ENCODE peak calls at places on chromosomes 12 and 14, in six cellular contexts. J, G, N, I, T and F are unnamed samples. For H3K4me1, the result is how much of the 10 kb centered on the place peaks cover.

GRCh38 chr12:85627584-85627983 is 208.6 kb downstream of the RASSF9 start:
- DNase-seq in I (no peak), G (no peak), N (no peak), T (no peak), J (no peak), F (no peak)

GRCh38 chr12:97500537-97500936 is 37.9 kb downstream of the RMST start:
- DNase-seq in I (no peak), N (no peak), G (no peak), J (no peak), T (no peak), F (no peak)

GRCh38 chr12:38327356-38327755 is 10.8 kb downstream of the ALG10B start:
- DNase-seq in T (no peak), J (no peak), G (no peak), I (no peak), N (no peak), F (no peak)

GRCh38 chr14:58744951-58745350 is 107.2 kb downstream of the DACT1 start:
- DNase-seq in T (no peak), I (no peak), N (no peak), G (no peak), J (no peak), F (no peak)

GRCh38 chr12:5085896-5086295 is 42.2 kb downstream of the KCNA5 start:
- DNase-seq in J (no peak), G (no peak), T (no peak), N (no peak), I (no peak), F (no peak)

GRCh38 chr12:70283232-70283631 is 40.0 kb downstream of the CNOT2 start:
- DNase-seq in J (no peak), N (no peak), T (no peak), G (no peak), I (no peak), F (no peak)

GRCh38 chr14:73463411-73463810 is 5.1 kb upstream of the NUMB start:
- DNase-seq in I (no peak), T (peak), J (no peak), G (peak), N (no peak), F (no peak)

GRCh38 chr12:12724421-12725085 is 7.4 kb downstream of the CDKN1B start:
- DNase-seq in G (no peak), N (no peak), I (no peak), T (no peak), J (no peak), F (no peak)

GRCh38 chr12:3116106-3116898 is 39.1 kb downstream of the TSPAN9 start:
- DNase-seq in T (no peak), G (no peak), N (no peak), J (no peak), I (no peak), F (no peak)

GRCh38 chr12:1429980-1430379 is 164.4 kb downstream of the FBXL14 start:
- DNase-seq in J (no peak), T (no peak), G (no peak), N (no peak), I (no peak), F (no peak)

GRCh38 chr14:68541128-68541896 is 251.6 kb downstream of the ZFP36L1 start:
- DNase-seq in T (no peak), N (peak), I (no peak), G (no peak), J (peak), F (no peak)
- H3K4me1 ChIP-seq in T (under half), N (under half), I (under half), G (under half), J (under half), F (under half)

GRCh38 chr12:103973909-103974308 is 8.2 kb downstream of the TDG start:
- DNase-seq in J (no peak), I (no peak), G (no peak), N (no peak), T (no peak), F (no peak)
- H3K4me3 ChIP-seq in J (no peak), I (no peak), G (no peak), N (no peak), T (no peak), F (no peak)

DNA sequence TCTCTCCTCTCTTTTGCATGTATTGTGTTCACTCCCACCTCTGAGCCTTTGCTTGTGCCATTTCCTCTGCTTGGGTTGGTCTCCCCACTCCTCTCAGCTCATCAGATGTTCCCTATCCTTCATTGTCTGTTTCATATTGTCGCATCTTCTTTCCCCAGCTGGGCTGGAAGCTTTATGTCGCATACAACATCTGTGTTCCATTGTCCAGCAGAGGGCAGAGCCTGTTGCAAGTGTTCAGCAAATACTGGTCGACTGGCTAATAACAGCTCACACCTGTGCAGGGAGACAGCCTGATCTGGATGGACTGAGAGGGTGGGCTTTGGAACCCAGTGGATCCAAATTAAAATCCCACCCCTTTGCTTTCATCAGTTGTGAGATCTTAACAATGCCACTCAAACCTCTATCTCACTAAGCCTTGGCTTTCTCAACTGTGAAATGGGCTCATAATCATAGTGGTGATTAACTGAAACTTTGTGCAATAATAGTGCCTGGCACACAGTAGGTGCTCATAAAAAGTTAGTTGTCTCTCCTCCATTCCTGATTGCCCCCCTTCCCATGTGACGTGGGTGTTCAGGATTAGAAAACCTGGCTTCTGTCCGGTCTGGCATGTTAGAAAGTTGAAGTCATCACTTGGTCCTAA is 75.8 kb downstream of the RIN3 start:
- DNase-seq in I (no peak), N (no peak), T (no peak), J (peak), G (no peak), F (no peak)
- H3K4me1 ChIP-seq in I (under half), N (under half), T (under half), J (under half), G (under half), F (under half)

GRCh38 chr12:110901401-110901800 is 19.0 kb downstream of the MYL2 start:
- DNase-seq in G (no peak), I (no peak), N (no peak), T (no peak), J (no peak), F (no peak)
- H3K4me3 ChIP-seq in G (no peak), I (no peak), N (no peak), T (no peak), J (no peak), F (no peak)

GRCh38 chr12:39993261-39993660 is 112.6 kb downstream of the SLC2A13 start:
- DNase-seq in I (no peak), N (no peak), J (no peak), G (no peak), T (no peak), F (no peak)

GRCh38 chr12:39990122-39991101 is 115.5 kb downstream of the SLC2A13 start:
- DNase-seq in J (peak), T (peak), I (no peak), G (peak), N (peak), F (no peak)

GRCh38 chr12:39986674-39987073 is 119.2 kb downstream of the SLC2A13 start:
- DNase-seq in N (no peak), I (no peak), G (no peak), T (no peak), J (no peak), F (no peak)

GRCh38 chr12:39988574-39988973 is 117.3 kb downstream of the SLC2A13 start:
- DNase-seq in N (no peak), J (no peak), I (no peak), G (no peak), T (no peak), F (no peak)
- H3K4me1 ChIP-seq in N (under half), J (under half), I (under half), G (under half), T (under half), F (under half)

GRCh38 chr12:114405199-114405448 is 820 bp downstream of the TBX5 start:
- DNase-seq in I (no peak), G (no peak), J (no peak), N (no peak), T (no peak), F (no peak)
- H3K4me3 ChIP-seq in I (no peak), G (peak), J (peak), N (no peak), T (no peak), F (no peak)

GRCh38 chr12:58306266-58306995 is 365.1 kb downstream of the ATP23 start:
- DNase-seq in J (no peak), I (no peak), G (no peak), T (no peak), N (no peak), F (no peak)
- H3K4me1 ChIP-seq in J (under half), I (under half), G (under half), T (under half), N (under half), F (under half)

DNA sequence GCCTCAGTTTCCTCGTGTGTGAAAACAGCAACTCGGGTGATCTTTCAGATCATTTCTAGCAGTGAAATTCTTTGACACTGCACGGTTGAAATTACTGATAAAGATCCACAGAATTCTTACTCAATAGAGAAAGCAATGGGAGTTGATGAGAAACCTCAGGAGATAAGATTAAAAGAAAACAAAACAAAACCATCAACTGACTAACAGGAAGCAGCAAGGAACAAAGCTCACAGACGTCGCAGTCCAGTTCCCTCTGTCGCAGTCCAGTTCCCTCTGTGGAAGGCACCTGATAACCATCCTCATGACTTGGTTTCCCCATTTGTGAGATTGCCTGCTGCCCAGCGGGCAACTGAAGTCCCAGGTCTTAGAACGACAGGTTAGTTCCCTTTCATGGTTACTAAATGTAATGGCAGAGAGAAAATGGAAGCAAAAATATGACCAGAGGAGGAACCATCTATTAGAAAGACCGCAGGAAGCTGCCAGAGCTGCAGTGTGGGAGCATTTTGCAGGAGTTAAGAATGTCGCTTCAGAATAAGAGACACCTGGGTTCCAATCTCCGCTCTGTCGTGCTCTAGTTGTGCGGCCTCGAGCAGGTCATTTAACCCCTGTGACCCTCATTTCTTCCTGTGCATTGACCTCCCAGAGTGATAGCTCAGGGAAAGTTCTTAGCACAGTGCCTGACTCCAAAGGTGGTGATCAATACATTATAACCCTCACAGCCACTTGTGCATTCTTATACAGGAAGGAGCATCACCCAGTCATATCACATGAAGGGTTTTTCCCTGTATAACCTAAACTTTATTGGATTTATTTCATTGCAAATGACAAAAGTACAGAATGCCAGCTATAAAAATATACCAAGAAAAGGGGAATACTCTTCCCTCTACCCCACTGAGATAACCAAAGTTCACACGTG is 5.1 kb upstream of the MED13L start:
- DNase-seq in G (no peak), N (no peak), I (no peak), J (no peak), T (no peak), F (no peak)
- H3K4me3 ChIP-seq in G (no peak), N (no peak), I (no peak), J (no peak), T (peak), F (no peak)

GRCh38 chr14:68417007-68417659 is 375.7 kb downstream of the ZFP36L1 start:
- DNase-seq in G (no peak), N (no peak), I (no peak), J (no peak), T (no peak), F (no peak)
- H3K4me1 ChIP-seq in G (under half), N (under half), I (under half), J (under half), T (under half), F (under half)